ENCODE peak calls at places on chromosomes 6 and 20, in ten cellular contexts. B is upper lobe of right lung; I is naive thymus-derived CD4-positive, alpha-beta T cell; E is suprapubic skin; M is cardiac muscle cell; R is fibroblast of lung; G is psoas muscle; W is mammary epithelial cell; L is pancreas; Q is stomach. Y is an unnamed sample. For H3K4me1, H3K36me3 and H3K9me3, the result is how much of the 10 kb centered on the place peaks cover.

GRCh38 chr20:11159728-11160127 is 485.9 kb upstream of the JAG1 start:
- DNase-seq in B (no peak), I (no peak), E (no peak), M (peak), R (peak), G (no peak), W (peak), L (peak), Q (no peak), Y (no peak)

GRCh38 chr20:19692685-19693119 is 65.4 kb upstream of the RIN2 start:
- DNase-seq in B (peak), I (no peak), E (no peak), M (peak), R (peak), G (peak), W (peak), L (peak), Q (peak), Y (no peak)

GRCh38 chr6:36268478-36269248 is 1.2 kb upstream of the PNPLA1 start:
- DNase-seq in B (no peak), I (no peak), E (no peak), M (no peak), R (peak), G (no peak), W (no peak), L (no peak), Q (peak), Y (no peak)

GRCh38 chr6:123803456-123803861 is 206 bp upstream of the NKAIN2 start:
- DNase-seq in B (no peak), I (no peak), E (no peak), M (no peak), R (no peak), G (no peak), W (no peak), L (no peak), Q (no peak), Y (no peak)

GRCh38 chr6:1381397-1382330 is 7.7 kb upstream of the FOXF2 start:
- DNase-seq in B (peak), I (peak), E (peak), M (peak), R (no peak), G (peak), W (no peak), L (no peak), Q (peak), Y (no peak)

GRCh38 chr6:162543221-162543620 is 184.3 kb downstream of the PRKN start:
- DNase-seq in B (no peak), I (no peak), E (no peak), M (no peak), R (no peak), G (no peak), W (no peak), L (no peak), Q (no peak), Y (no peak)

GRCh38 chr6:52416629-52417151 is 3.5 kb upstream of the EFHC1 start:
- DNase-seq in B (no peak), I (peak), E (no peak), M (peak), R (peak), G (no peak), W (peak), L (no peak), Q (no peak), Y (peak)

GRCh38 chr20:7269452-7269851 is 502.0 kb downstream of the BMP2 start:
- DNase-seq in B (no peak), I (no peak), E (no peak), M (no peak), R (no peak), G (no peak), W (peak), L (no peak), Q (no peak), Y (no peak)

GRCh38 chr6:69138173-69138572 is 503.1 kb downstream of the ADGRB3 start:
- DNase-seq in B (no peak), I (no peak), E (no peak), M (no peak), R (peak), G (no peak), W (no peak), L (no peak), Q (no peak), Y (no peak)

GRCh38 chr20:64121586-64121985 is 14.2 kb upstream of the NPBWR2 start:
- DNase-seq in B (peak), I (no peak), E (peak), M (no peak), R (no peak), G (no peak), W (no peak), L (no peak), Q (no peak), Y (peak)

GRCh38 chr6:6688283-6688682 is 99.8 kb downstream of the LY86 start:
- DNase-seq in B (no peak), I (no peak), E (no peak), M (no peak), R (no peak), G (no peak), W (no peak), L (no peak), Q (peak), Y (no peak)

GRCh38 chr20:38420232-38421085 is 14.7 kb downstream of the SNHG17 start:
- DNase-seq in B (peak), I (no peak), E (no peak), M (no peak), R (no peak), G (no peak), W (no peak), L (no peak), Q (no peak), Y (no peak)

GRCh38 chr20:33803921-33804337 is 7.2 kb upstream of the CHMP4B start:
- DNase-seq in B (no peak), I (no peak), E (no peak), M (no peak), R (peak), G (no peak), W (peak), L (no peak), Q (no peak), Y (no peak)

GRCh38 chr6:44062105-44062770 is 65.0 kb downstream of the MRPL14 start:
- DNase-seq in B (no peak), I (no peak), E (no peak), M (no peak), R (no peak), G (no peak), W (peak), L (no peak), Q (no peak), Y (no peak)
- H3K4me1 ChIP-seq in B (under half), I (under half), E (half or more), M (under half), R (half or more), G (half or more), W (half or more), L (under half), Q (half or more), Y (under half)

GRCh38 chr20:31559704-31560093 is 45.4 kb upstream of the ID1 start:
- DNase-seq in B (no peak), I (no peak), E (no peak), M (no peak), R (peak), G (no peak), W (no peak), L (no peak), Q (no peak), Y (no peak)
- H3K36me3 ChIP-seq in B (half or more), I (under half), E (half or more), M (under half), R (under half), G (half or more), W (under half), L (half or more), Q (half or more), Y (under half)

DNA sequence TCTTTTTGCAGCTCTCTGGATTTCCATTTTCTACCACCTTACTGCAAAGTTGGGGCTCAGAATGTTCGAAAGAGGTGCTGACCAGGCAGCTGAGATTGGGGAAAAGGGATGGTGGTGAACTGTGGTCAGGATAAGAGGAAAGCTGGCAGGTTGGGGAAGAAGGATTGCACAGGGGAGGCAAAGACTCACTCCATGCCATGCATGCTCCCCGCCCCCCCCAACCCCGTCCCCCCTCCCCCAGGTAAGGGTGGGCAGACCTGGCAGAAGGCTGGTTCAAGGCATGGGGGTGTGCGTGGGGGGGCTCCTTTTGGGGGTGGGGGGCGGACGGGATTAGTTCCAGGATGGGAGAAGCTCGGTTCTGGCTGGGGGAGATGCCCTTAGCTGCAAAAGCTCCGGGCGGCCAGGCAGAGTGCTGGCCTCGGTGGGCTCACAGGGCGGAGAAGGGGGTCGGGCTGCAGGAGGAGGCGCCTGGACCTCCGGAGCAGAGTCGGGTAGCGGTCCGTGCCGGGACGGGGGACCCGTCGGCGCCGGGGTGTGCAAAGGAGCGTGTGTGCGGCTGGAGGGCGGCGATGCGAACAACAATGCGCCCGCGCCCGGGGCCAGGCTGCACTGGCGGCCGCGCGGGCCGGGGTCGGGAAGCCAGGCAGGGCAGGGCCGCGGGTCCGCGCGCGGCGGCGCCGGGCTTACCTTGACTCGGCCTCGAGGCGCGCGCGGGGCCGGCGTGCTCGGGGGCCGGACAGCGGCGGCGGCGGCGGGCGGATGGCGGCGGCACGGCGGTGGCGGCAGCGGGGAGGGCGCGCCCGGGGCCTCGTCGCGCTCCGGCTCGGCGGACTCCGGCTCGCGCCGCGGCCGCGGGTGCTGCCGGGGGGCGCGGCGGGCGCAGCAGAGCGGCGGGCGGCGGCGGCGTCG is 844 bp downstream of the ADNP start:
- DNase-seq in B (peak), I (peak), E (peak), M (peak), R (no peak), G (peak), W (no peak), L (peak), Q (peak), Y (no peak)
- H3K9me3 ChIP-seq in B (under half), I (under half), E (under half), M (under half), R (under half), G (under half), W (under half), L (under half), Q (under half), Y (under half)

GRCh38 chr6:128511518-128511917 is 8.9 kb downstream of the PTPRK start:
- DNase-seq in B (no peak), I (no peak), E (no peak), M (no peak), R (peak), G (no peak), W (peak), L (no peak), Q (no peak), Y (no peak)
- H3K4me1 ChIP-seq in B (under half), I (under half), E (under half), M (under half), R (under half), G (under half), W (half or more), L (half or more), Q (half or more), Y (under half)

Y was measured in ascending aorta.